ENCODE peak calls at places on chromosomes 3 and 15, in nine cellular contexts. W is ovary, C is skeletal muscle cell, L is AG04449, B is esophagus muscularis mucosa, J is cardiac fibroblast, N is IMR-90, E is thyroid gland, M is upper lobe of right lung. V is an unnamed sample.

GRCh38 chr15:90813796-90814192 is 54.6 kb upstream of the FURIN start:
- DNase-seq in M (no peak), N (no peak), C (no peak), E (no peak), J (no peak), W (no peak), B (no peak), L (no peak), V (no peak)

GRCh38 chr15:101313041-101313761 is 18.2 kb upstream of the SNRPA1 start:
- DNase-seq in L (no peak), W (no peak), M (peak), B (no peak), J (no peak), N (no peak), C (no peak), E (no peak), V (no peak)

GRCh38 chr15:51735211-51735610 is 2.2 kb downstream of the LYSMD2 start:
- DNase-seq in M (no peak), E (no peak), L (no peak), W (no peak), J (no peak), C (no peak), B (peak), N (no peak), V (no peak)

GRCh38 chr3:106827515-106828213 is 549.6 kb upstream of the CCDC54 start:
- DNase-seq in N (peak), C (no peak), M (no peak), J (peak), W (no peak), E (no peak), B (no peak), L (no peak), V (no peak)

GRCh38 chr3:160564949-160565441 is 376 bp downstream of the KPNA4 start:
- DNase-seq in E (peak), C (no peak), N (peak), J (peak), M (peak), W (no peak), B (peak), L (no peak), V (peak)

GRCh38 chr3:24237971-24238767 is 256.5 kb downstream of the THRB start:
- DNase-seq in B (no peak), L (peak), J (peak), W (no peak), E (peak), M (no peak), C (peak), N (peak), V (peak)

GRCh38 chr15:93467327-93467726 is 378.3 kb upstream of the RGMA start:
- DNase-seq in J (no peak), B (no peak), E (no peak), W (no peak), L (no peak), M (no peak), N (no peak), C (no peak), V (peak)

GRCh38 chr15:78455749-78456148 is 17.7 kb downstream of the IREB2 start:
- DNase-seq in M (no peak), N (no peak), E (peak), L (no peak), J (no peak), B (no peak), C (no peak), W (no peak), V (no peak)

GRCh38 chr3:58353722-58354553 is 21.2 kb downstream of the PXK start:
- DNase-seq in N (peak), M (no peak), L (no peak), B (no peak), W (no peak), C (no peak), J (peak), E (no peak), V (peak)
- H3K4me3 ChIP-seq in N (no peak), M (no peak), L (no peak), B (no peak), W (no peak), C (no peak), J (no peak), E (no peak), V (peak)

GRCh38 chr3:98233468-98233867 is 30.6 kb upstream of the OR5H6 start:
- DNase-seq in M (no peak), J (no peak), E (no peak), N (no peak), L (no peak), C (no peak), B (no peak), W (no peak), V (no peak)
- H3K4me3 ChIP-seq in M (no peak), J (no peak), E (no peak), N (no peak), L (no peak), C (no peak), B (no peak), W (no peak), V (no peak)

GRCh38 chr3:132378846-132379245 is 38.5 kb upstream of the DNAJC13 start:
- DNase-seq in B (no peak), C (no peak), W (no peak), N (no peak), J (no peak), E (no peak), L (no peak), M (no peak), V (no peak)

GRCh38 chr3:132380979-132381944 is 36.0 kb upstream of the DNAJC13 start:
- DNase-seq in J (no peak), E (no peak), L (no peak), W (no peak), B (no peak), M (no peak), C (no peak), N (no peak), V (no peak)

GRCh38 chr3:132382688-132383194 is 34.6 kb upstream of the DNAJC13 start:
- DNase-seq in B (no peak), W (no peak), L (no peak), M (no peak), J (no peak), E (no peak), C (no peak), N (no peak), V (no peak)

GRCh38 chr3:132386259-132386658 is 31.0 kb upstream of the DNAJC13 start:
- DNase-seq in M (no peak), B (no peak), E (no peak), W (no peak), N (no peak), C (no peak), J (no peak), L (no peak), V (no peak)

GRCh38 chr3:132382267-132382666 is 35.0 kb upstream of the DNAJC13 start:
- DNase-seq in W (no peak), E (no peak), L (no peak), J (no peak), C (no peak), M (no peak), B (no peak), N (no peak), V (no peak)
- H3K4me3 ChIP-seq in W (no peak), E (no peak), L (no peak), J (no peak), C (no peak), M (no peak), B (no peak), N (no peak), V (no peak)

GRCh38 chr15:83284563-83285283 is at the start of gene BNC1:
- DNase-seq in W (no peak), N (no peak), M (no peak), L (no peak), B (peak), E (no peak), C (no peak), J (no peak), V (no peak)

GRCh38 chr15:83287541-83288027 is 3.1 kb upstream of the BNC1 start:
- DNase-seq in W (no peak), B (peak), N (peak), J (peak), E (no peak), M (no peak), L (peak), C (peak), V (no peak)

GRCh38 chr15:83285979-83286553 is 1.6 kb upstream of the BNC1 start:
- DNase-seq in J (peak), W (no peak), N (peak), M (no peak), C (peak), L (peak), E (no peak), B (peak), V (no peak)

GRCh38 chr15:83283813-83284562 is 476 bp downstream of the BNC1 start:
- DNase-seq in E (no peak), J (no peak), W (no peak), C (no peak), B (peak), L (no peak), N (no peak), M (no peak), V (no peak)

GRCh38 chr15:83285284-83285978 is 967 bp upstream of the BNC1 start:
- DNase-seq in M (no peak), J (no peak), B (peak), E (no peak), N (no peak), L (no peak), C (no peak), W (no peak), V (no peak)
- H3K4me3 ChIP-seq in M (no peak), J (peak), B (no peak), E (no peak), N (no peak), L (peak), C (peak), W (no peak), V (no peak)

DNA sequence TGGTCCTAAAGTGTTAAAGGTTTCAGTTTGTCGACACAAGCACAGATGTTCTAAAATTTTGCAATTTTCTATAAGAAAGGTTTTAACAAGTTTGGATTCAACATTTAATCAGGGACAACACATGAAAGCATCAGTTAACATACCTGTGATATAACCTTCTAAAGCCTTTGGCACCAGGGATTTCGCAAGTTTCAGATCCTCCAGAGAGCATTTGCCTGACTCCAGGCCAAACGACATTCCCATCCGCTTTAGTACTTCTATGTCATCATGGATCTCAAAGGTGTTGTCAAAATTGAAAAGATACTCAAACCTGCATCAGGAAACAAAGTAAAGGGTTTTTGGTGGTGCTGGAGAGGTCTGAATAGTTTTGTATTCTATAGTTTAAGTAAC is 83.1 kb downstream of the ATP1B3 start:
- DNase-seq in C (peak), L (no peak), N (no peak), E (no peak), W (no peak), B (no peak), J (no peak), M (no peak), V (no peak)
- H3K4me3 ChIP-seq in C (no peak), L (no peak), N (no peak), E (no peak), W (no peak), B (no peak), J (no peak), M (no peak), V (no peak)

DNA sequence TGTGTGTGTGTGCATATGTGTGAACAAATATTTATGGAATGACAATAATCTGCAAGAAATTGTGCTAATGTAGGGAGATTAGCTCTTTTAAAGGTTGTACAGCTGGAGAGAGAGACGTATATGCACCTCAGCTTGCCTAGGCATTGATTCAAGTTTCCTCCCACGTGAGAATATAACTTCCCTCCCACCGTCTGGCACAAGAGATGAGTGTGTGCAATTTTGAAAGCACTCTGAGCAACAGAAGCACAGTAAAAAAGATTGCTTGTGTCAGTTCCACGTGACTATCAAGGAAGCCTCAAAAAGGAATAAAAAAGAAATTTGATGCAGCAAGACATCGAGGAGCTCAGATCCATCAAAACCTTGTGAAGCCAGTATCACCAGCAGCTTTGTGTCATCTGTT is 435.3 kb downstream of the TUSC7 start:
- DNase-seq in W (no peak), L (no peak), C (peak), N (peak), B (no peak), M (no peak), J (peak), E (no peak), V (no peak)
- H3K4me3 ChIP-seq in W (no peak), L (no peak), C (no peak), N (no peak), B (no peak), M (no peak), J (no peak), E (no peak), V (no peak)

GRCh38 chr3:152382312-152383135 is 113.8 kb downstream of the MBNL1 start:
- DNase-seq in J (peak), N (no peak), B (no peak), W (no peak), C (no peak), L (no peak), E (no peak), M (no peak), V (no peak)

GRCh38 chr3:152386208-152386607 is 117.5 kb downstream of the MBNL1 start:
- DNase-seq in E (no peak), M (no peak), J (no peak), C (no peak), L (no peak), W (no peak), N (no peak), B (no peak), V (no peak)

GRCh38 chr3:152385761-152386160 is 117.0 kb downstream of the MBNL1 start:
- DNase-seq in N (peak), W (no peak), C (peak), E (no peak), B (no peak), J (peak), L (peak), M (no peak), V (no peak)

GRCh38 chr3:152383136-152383606 is 114.4 kb downstream of the MBNL1 start:
- DNase-seq in J (peak), B (no peak), E (no peak), W (no peak), M (no peak), L (no peak), C (no peak), N (no peak), V (no peak)

GRCh38 chr3:152384412-152384811 is 115.7 kb downstream of the MBNL1 start:
- DNase-seq in M (no peak), J (no peak), W (no peak), B (no peak), E (no peak), C (no peak), L (no peak), N (no peak), V (no peak)
- H3K4me3 ChIP-seq in M (no peak), J (no peak), W (no peak), B (peak), E (no peak), C (no peak), L (no peak), N (no peak), V (no peak)

GRCh38 chr3:58586776-58587192 is 9.6 kb upstream of the FAM107A start:
- DNase-seq in L (no peak), N (no peak), M (no peak), W (no peak), B (no peak), C (no peak), E (peak), J (no peak), V (no peak)

GRCh38 chr3:58585994-58586393 is 8.8 kb upstream of the FAM107A start:
- DNase-seq in J (no peak), N (no peak), M (no peak), B (no peak), E (peak), L (no peak), W (no peak), C (no peak), V (no peak)

GRCh38 chr3:58585005-58585786 is 8.0 kb upstream of the FAM107A start:
- DNase-seq in N (peak), L (no peak), M (peak), E (peak), W (peak), B (peak), J (peak), C (no peak), V (peak)

GRCh38 chr3:58584690-58585004 is 7.5 kb upstream of the FAM107A start:
- DNase-seq in E (no peak), M (no peak), W (no peak), N (no peak), L (no peak), J (no peak), B (no peak), C (no peak), V (no peak)

GRCh38 chr3:58588030-58588614 is 10.9 kb upstream of the FAM107A start:
- DNase-seq in N (peak), M (no peak), B (no peak), L (no peak), W (no peak), J (peak), C (no peak), E (peak), V (no peak)
- H3K4me3 ChIP-seq in N (no peak), M (no peak), B (no peak), L (no peak), W (no peak), J (no peak), C (no peak), E (no peak), V (no peak)

GRCh38 chr15:72472907-72473669 is 1.0 kb upstream of the ARIH1 start:
- DNase-seq in W (no peak), N (peak), M (no peak), J (peak), B (no peak), C (no peak), E (no peak), L (no peak), V (peak)
- H3K4me3 ChIP-seq in W (peak), N (peak), M (peak), J (peak), B (peak), C (peak), E (peak), L (peak), V (peak)